ENCODE peak calls at places on chromosomes 3 and 15, in ten cellular contexts. H is heart left ventricle, Y is fibroblast of lung, E is NT2/D1, V is cardiac muscle cell, N is gastrocnemius medialis, T is sigmoid colon, R is Peyer's patch, W is adrenal gland, S is K562. P is an unnamed sample.
A peak's percentile ranks its signal among the peaks of the same experiment; 100 is the strongest.

GRCh38 chr3:58874248-58874741 is 175.5 kb downstream of the CFAP20DC start:
- DNase-seq in W (no peak), N (no peak), T (no peak), R (no peak), Y (peak; percentile 38), E (no peak), V (no peak), H (no peak), S (no peak), P (no peak)

GRCh38 chr3:54941690-54942362 is 14.0 kb upstream of the LRTM1 start:
- DNase-seq in E (no peak), Y (no peak), N (no peak), H (no peak), W (no peak), S (no peak), T (no peak), R (no peak), V (no peak), P (no peak)

GRCh38 chr15:50794102-50794501 is 28.6 kb upstream of the SPPL2A start:
- DNase-seq in V (no peak), Y (no peak), R (no peak), W (no peak), H (no peak), E (no peak), T (no peak), S (no peak), N (no peak), P (no peak)

GRCh38 chr3:184648726-184649125 is 63.1 kb downstream of the MAGEF1 start:
- DNase-seq in V (no peak), N (no peak), T (no peak), W (peak; percentile 54), E (no peak), S (no peak), Y (no peak), H (no peak), R (no peak), P (no peak)

GRCh38 chr3:150132101-150132749 is 161.5 kb upstream of the PFN2 start:
- DNase-seq in E (no peak), H (no peak), W (no peak), S (no peak), Y (peak; percentile 37), N (no peak), R (no peak), T (no peak), V (no peak), P (no peak)

GRCh38 chr15:91318976-91319714 is 219.1 kb downstream of the SV2B start:
- DNase-seq in Y (no peak), E (no peak), N (no peak), R (no peak), W (peak; percentile 57), H (no peak), T (no peak), S (no peak), V (no peak), P (no peak)

GRCh38 chr3:148101061-148101460 is 596.6 kb upstream of the AGTR1 start:
- DNase-seq in E (no peak), T (no peak), R (no peak), W (no peak), Y (peak; percentile 70), V (no peak), N (no peak), S (no peak), H (no peak), P (no peak)

GRCh38 chr3:99439892-99440291 is 198.5 kb upstream of the COL8A1 start:
- DNase-seq in N (no peak), E (peak; percentile 11), S (no peak), W (no peak), H (no peak), T (no peak), V (no peak), R (no peak), Y (peak; percentile 28), P (no peak)

GRCh38 chr3:156142649-156143048 is 22.3 kb downstream of the KCNAB1 start:
- DNase-seq in W (no peak), R (no peak), N (no peak), V (no peak), E (no peak), H (no peak), S (no peak), Y (no peak), T (no peak), P (no peak)

GRCh38 chr3:72245183-72245811 is 460.3 kb upstream of the PROK2 start:
- DNase-seq in E (no peak), R (no peak), V (no peak), Y (no peak), N (peak; percentile 61), W (peak; percentile 80), T (peak; percentile 85), H (peak; percentile 86), S (no peak), P (no peak)

GRCh38 chr3:12829886-12830784 is 11.2 kb downstream of the RPL32 start:
- DNase-seq in S (no peak), Y (no peak), T (no peak), V (no peak), N (no peak), W (no peak), H (no peak), R (no peak), E (no peak), P (no peak)

GRCh38 chr3:127196002-127196401 is 3.1 kb downstream of the PRR23E start:
- DNase-seq in W (no peak), N (no peak), S (no peak), E (no peak), T (peak; percentile 28), Y (no peak), R (no peak), H (no peak), V (no peak), P (no peak)

DNA sequence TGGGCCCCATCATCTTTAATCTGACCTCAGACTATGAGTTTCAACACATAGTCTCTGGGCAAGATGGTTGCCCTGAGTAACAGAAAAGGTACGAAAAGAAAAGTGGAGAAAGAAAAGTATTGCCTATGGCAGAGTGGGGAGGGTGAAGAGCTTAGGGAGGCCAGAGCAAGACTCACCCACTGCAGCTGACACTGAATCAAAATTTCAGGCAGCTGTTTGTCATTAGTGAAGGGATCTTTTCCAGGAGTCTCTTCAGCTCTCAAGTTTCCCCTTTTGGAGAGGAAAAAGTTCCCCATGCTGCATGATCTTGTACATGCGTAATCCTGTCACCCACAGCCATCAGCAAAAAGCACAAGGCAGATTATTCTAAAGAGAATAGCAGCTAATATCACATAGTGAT is 616.9 kb upstream of the GBE1 start:
- DNase-seq in S (no peak), V (no peak), H (no peak), N (no peak), R (no peak), W (no peak), T (no peak), E (no peak), Y (no peak), P (no peak)
- H3K9me3 ChIP-seq in S (no peaks in the 10 kb centered on the region), V (no peaks in the 10 kb centered on the region), H (peaks cover 13% of the 10 kb centered on the region), N (no peaks in the 10 kb centered on the region), R (no peaks in the 10 kb centered on the region), W (no peaks in the 10 kb centered on the region), T (peaks cover 4% of the 10 kb centered on the region), E (peaks cover 41% of the 10 kb centered on the region), Y (no peaks in the 10 kb centered on the region), P (no peaks in the 10 kb centered on the region)

GRCh38 chr3:20772869-20773268 is 586.9 kb upstream of the SGO1 start:
- DNase-seq in V (no peak), T (no peak), S (no peak), Y (no peak), H (no peak), R (no peak), W (no peak), E (no peak), N (no peak), P (no peak)

GRCh38 chr3:20773320-20773984 is 587.4 kb upstream of the SGO1 start:
- DNase-seq in Y (no peak), S (no peak), N (no peak), H (no peak), T (no peak), R (no peak), E (no peak), W (no peak), V (no peak), P (no peak)

GRCh38 chr3:20769430-20769829 is 583.4 kb upstream of the SGO1 start:
- DNase-seq in E (no peak), H (no peak), T (no peak), N (no peak), S (no peak), V (no peak), Y (no peak), W (no peak), R (no peak), P (no peak)
- H3K9me3 ChIP-seq in E (no peaks in the 10 kb centered on the region), H (peaks cover 12% of the 10 kb centered on the region), T (peaks cover 4% of the 10 kb centered on the region), N (no peaks in the 10 kb centered on the region), S (no peaks in the 10 kb centered on the region), V (no peaks in the 10 kb centered on the region), Y (no peaks in the 10 kb centered on the region), W (no peaks in the 10 kb centered on the region), R (peaks cover 5% of the 10 kb centered on the region), P (no peaks in the 10 kb centered on the region)

DNA sequence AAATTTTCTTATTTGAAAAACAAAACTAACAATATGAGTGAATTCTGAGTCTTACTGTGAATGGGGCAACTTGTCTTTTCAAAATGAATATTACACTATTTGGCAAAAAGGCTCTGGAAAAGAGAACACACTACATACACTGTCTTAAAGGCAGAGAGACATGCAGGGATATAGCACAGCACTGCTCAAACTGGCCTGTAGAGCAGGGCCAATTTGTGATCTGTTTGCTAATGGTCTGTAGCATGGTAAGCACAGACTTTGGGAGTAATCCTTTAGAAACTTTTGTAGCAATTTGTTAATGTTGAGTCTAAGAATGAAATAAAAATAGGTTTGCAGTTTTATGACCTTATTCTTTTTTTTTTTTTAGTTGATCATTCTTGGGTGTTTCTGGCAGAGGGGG is 679.8 kb upstream of the SGO1 start:
- DNase-seq in T (no peak), H (no peak), W (no peak), S (no peak), E (no peak), Y (no peak), R (no peak), V (no peak), N (no peak), P (no peak)
- H3K9me3 ChIP-seq in T (peaks cover 4% of the 10 kb centered on the region), H (no peaks in the 10 kb centered on the region), W (no peaks in the 10 kb centered on the region), S (no peaks in the 10 kb centered on the region), E (peaks cover 23% of the 10 kb centered on the region), Y (no peaks in the 10 kb centered on the region), R (peaks cover 4% of the 10 kb centered on the region), V (no peaks in the 10 kb centered on the region), N (no peaks in the 10 kb centered on the region), P (no peaks in the 10 kb centered on the region)

DNA sequence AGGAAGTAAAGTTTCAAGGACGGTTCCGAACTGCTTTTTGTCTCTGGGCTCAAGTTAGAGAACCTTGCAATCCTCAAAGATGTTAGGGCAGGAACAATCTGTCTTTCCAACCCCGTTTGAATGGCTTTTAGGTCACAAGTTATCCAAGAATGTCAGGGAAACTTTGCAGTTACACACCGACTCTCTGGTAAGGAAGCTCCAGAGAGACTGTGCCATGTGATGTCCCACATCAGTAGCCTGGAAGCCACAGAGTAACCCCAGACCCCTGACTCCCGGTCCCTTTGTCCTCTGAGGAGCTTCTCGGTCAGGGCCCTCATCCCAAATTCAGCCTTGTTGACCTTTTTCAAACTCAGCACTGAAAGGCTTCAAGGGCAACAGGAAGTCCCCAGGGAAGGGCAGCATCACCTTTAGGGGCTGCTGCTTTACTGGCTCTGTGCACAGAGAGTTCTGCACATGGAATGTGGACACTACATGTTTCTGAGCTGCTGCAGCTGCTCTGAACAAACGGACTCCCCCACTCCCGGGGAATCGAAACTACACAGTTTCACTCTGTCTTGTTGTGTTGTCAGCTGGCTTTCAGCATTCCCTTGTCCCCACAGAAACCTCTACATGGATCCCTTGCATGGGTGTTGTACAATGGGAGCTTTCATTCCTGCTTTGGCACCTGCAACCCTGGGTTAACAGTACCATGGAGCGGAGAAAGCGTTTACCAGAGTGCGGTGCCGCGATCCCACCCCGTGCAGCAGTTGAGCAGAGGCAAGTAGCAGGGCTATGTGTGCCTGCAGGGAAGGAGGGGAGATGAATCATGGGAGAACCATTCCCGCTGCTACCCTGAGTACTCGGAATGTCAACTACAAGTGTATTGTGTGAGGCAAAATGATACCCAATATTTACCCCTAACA is 408.2 kb upstream of the THBS1 start:
- DNase-seq in S (no peak), Y (peak; percentile 89), T (peak; percentile 77), H (peak; percentile 27), E (no peak), V (peak; percentile 19), W (peak; percentile 62), R (no peak), N (no peak), P (no peak)
- H3K9me3 ChIP-seq in S (no peaks in the 10 kb centered on the region), Y (no peaks in the 10 kb centered on the region), T (no peaks in the 10 kb centered on the region), H (no peaks in the 10 kb centered on the region), E (no peaks in the 10 kb centered on the region), V (no peaks in the 10 kb centered on the region), W (no peaks in the 10 kb centered on the region), R (no peaks in the 10 kb centered on the region), N (no peaks in the 10 kb centered on the region), P (no peaks in the 10 kb centered on the region)